ENCODE peak calls at places on chromosome 7, in seven cellular contexts. G, Q, D, Z, F, J and E are unnamed samples. For H3K4me1 and H3K27me3, the result is how much of the 10 kb centered on the place peaks cover.

GRCh38 chr7:17370901-17371550 is 72.6 kb downstream of the AHR start:
- DNase-seq in G (no peak), F (no peak), J (peak), Z (no peak), Q (peak), D (no peak), E (no peak)

GRCh38 chr7:80659120-80660055 is 20.9 kb downstream of the CD36 start:
- DNase-seq in F (peak), Q (peak), G (no peak), J (peak), D (peak), Z (no peak), E (no peak)

GRCh38 chr7:128115326-128115820 is 84.1 kb upstream of the LRRC4 start:
- DNase-seq in G (peak), F (no peak), D (no peak), Q (no peak), Z (no peak), J (no peak), E (no peak)

GRCh38 chr7:12796397-12797136 is 109.1 kb downstream of the ARL4A start:
- DNase-seq in G (no peak), J (no peak), Z (no peak), D (no peak), F (no peak), Q (no peak), E (no peak)

GRCh38 chr7:21939136-21939857 is 6.4 kb downstream of the CDCA7L start:
- DNase-seq in G (no peak), Z (no peak), F (peak), Q (no peak), J (peak), D (no peak), E (no peak)

GRCh38 chr7:166370-167060 is 25.9 kb upstream of the FAM20C start:
- DNase-seq in Q (no peak), Z (peak), F (peak), G (no peak), D (no peak), J (peak), E (no peak)

GRCh38 chr7:37425504-37425903 is 23.2 kb downstream of the ELMO1 start:
- DNase-seq in J (no peak), F (no peak), Q (no peak), D (no peak), Z (no peak), G (no peak), E (no peak)

GRCh38 chr7:35253182-35253679 is 669 bp downstream of the TBX20 start:
- DNase-seq in Z (no peak), Q (no peak), F (peak), G (no peak), D (no peak), J (peak), E (no peak)

GRCh38 chr7:83362786-83363185 is 200.1 kb upstream of the PCLO start:
- DNase-seq in Z (no peak), G (no peak), D (no peak), J (no peak), F (no peak), Q (peak), E (no peak)

GRCh38 chr7:18566829-18567228 is 71.3 kb downstream of the HDAC9 start:
- DNase-seq in G (no peak), D (no peak), J (no peak), Z (no peak), F (no peak), Q (no peak), E (no peak)

GRCh38 chr7:111836592-111836991 is 274.3 kb upstream of the IMMP2L start:
- DNase-seq in Q (no peak), F (no peak), Z (no peak), J (no peak), D (no peak), G (no peak), E (no peak)

GRCh38 chr7:157399086-157399687 is 62.4 kb downstream of the DNAJB6 start:
- DNase-seq in Z (no peak), Q (no peak), D (no peak), G (no peak), F (no peak), J (no peak), E (no peak)

GRCh38 chr7:135390829-135391228 is 119.1 kb downstream of the CNOT4 start:
- DNase-seq in J (no peak), Z (no peak), D (no peak), G (no peak), Q (no peak), F (no peak), E (no peak)

GRCh38 chr7:156473476-156474240 is 166.9 kb upstream of the RNF32 start:
- DNase-seq in F (peak), Q (peak), J (peak), Z (no peak), G (peak), D (peak), E (peak)

GRCh38 chr7:73901823-73902597 is 41.1 kb downstream of the TMEM270 start:
- DNase-seq in D (no peak), G (no peak), Q (no peak), Z (peak), F (no peak), J (no peak), E (no peak)

GRCh38 chr7:136857573-136857972 is 10.9 kb upstream of the CHRM2 start:
- DNase-seq in J (peak), Z (no peak), Q (peak), D (no peak), F (peak), G (no peak), E (no peak)

GRCh38 chr7:54705436-54705835 is 53.6 kb downstream of the SEC61G start:
- DNase-seq in F (peak), Q (peak), G (no peak), J (peak), D (no peak), Z (no peak), E (no peak)

GRCh38 chr7:108246227-108246837 is 116.2 kb upstream of the LAMB4 start:
- DNase-seq in J (no peak), Z (no peak), F (peak), G (no peak), Q (peak), D (peak), E (no peak)

GRCh38 chr7:81402227-81402626 is 367.6 kb downstream of the HGF start:
- DNase-seq in J (no peak), Z (no peak), G (no peak), D (no peak), Q (no peak), F (peak), E (no peak)

DNA sequence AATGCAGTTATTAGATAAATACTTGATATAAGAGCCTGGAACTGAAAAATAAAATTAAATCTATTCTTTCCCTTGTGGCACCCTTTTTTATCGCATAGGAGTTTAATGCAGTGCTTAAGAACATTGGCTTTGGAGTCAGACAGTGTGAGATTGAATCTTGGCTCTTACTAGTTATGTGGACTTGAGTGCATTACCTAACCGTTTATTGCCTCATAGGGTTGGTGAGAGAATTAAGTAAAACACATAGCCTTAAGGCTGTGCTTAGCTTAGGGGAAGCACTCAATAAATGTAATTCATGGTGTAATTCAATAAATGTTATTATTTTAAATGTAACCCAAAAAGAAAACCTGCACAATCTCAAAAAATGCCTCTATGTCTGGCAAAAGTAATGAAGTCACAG is 2.6 kb downstream of the STK17A start:
- DNase-seq in G (no peak), Q (peak), D (no peak), Z (no peak), F (peak), J (peak), E (no peak)
- H3K27ac ChIP-seq in G (no peak), Q (no peak), D (no peak), Z (peak), F (no peak), J (no peak), E (no peak)

DNA sequence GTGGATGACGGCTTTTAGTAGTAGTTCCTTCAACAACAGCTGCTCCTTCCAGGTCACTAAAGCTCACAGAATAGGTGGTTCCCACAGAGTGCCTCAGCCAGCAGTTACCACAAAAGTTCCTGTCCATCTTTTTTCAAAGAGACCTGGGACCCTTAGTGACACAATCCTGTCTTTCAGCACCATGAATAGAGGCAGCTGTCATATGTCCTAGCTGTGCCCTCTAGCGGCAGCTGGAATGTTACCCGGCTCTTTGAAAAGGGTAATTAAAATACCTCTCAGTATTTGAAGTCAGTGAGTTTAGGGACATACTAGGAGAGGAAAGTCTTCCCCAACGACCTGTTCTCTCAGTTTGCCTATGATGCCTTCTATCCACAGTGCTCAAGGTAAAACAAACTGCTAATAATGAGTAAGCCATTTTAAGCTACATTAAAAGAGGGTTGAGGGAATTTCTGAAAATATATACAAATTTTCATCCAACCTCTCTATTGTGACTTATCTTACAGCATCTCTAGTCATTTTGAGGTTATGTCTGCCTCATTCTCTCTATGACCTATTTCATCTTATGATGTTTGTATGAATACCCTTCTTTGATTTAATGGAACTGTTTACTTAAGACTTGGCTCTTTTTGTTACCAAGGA is 290.8 kb downstream of the NXPH1 start:
- DNase-seq in J (peak), D (peak), F (no peak), Z (no peak), Q (no peak), G (peak), E (peak)
- H3K4me1 ChIP-seq in J (under half), D (under half), F (under half), Z (under half), Q (under half), G (under half), E (under half)

GRCh38 chr7:27139335-27140107 is 4.0 kb downstream of the HOXA5 start:
- DNase-seq in D (no peak), Q (no peak), Z (peak), F (no peak), G (peak), J (no peak), E (no peak)
- H3K27me3 ChIP-seq in D (under half), Q (under half), Z (under half), F (half or more), G (half or more), J (half or more), E (half or more)

GRCh38 chr7:24604640-24605039 is 31.4 kb downstream of the PALS2 start:
- DNase-seq in D (no peak), Q (no peak), F (no peak), J (no peak), G (peak), Z (no peak), E (no peak)

GRCh38 chr7:24601600-24601999 is 28.3 kb downstream of the PALS2 start:
- DNase-seq in F (peak), G (no peak), Q (peak), D (no peak), Z (no peak), J (no peak), E (no peak)

GRCh38 chr7:24597014-24597413 is 23.8 kb downstream of the PALS2 start:
- DNase-seq in Q (no peak), F (no peak), Z (no peak), G (no peak), D (no peak), J (no peak), E (no peak)

GRCh38 chr7:24608504-24608903 is 35.3 kb downstream of the PALS2 start:
- DNase-seq in J (no peak), F (no peak), G (no peak), D (no peak), Z (no peak), Q (no peak), E (no peak)

DNA sequence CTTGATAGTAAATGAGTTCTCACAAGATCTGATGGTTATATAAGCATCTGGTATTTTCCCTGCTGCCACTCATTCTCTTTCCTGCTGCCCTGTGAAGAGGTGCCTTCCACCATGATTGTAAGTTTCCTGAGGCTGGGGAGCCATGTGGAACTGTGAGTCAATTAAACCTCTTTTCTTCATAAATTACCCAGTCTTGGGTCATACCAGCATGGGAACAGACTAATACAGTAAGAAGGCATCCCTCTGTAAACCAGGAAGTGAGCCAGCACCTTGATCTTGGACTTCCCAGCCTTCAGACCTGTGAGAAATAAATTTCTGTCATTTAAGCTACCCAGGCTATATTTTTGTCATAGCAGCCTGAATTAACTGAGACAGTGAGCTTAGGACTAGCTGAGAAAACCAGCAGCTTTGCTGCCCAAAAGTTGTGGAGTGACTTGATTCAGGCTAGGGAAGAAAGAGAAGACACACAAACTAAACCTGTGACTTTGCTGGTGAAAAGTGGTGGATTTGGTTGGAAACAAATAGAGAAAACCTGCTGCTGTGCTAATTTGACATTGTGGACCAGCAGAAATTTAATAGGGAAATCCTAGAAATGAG is 29.7 kb downstream of the PALS2 start:
- DNase-seq in J (no peak), D (no peak), Q (no peak), F (no peak), Z (no peak), G (no peak), E (no peak)
- H3K27ac ChIP-seq in J (no peak), D (no peak), Q (no peak), F (no peak), Z (no peak), G (no peak), E (no peak)

GRCh38 chr7:2635810-2636701 is 4.3 kb downstream of the TTYH3 start:
- DNase-seq in F (peak), J (no peak), Z (peak), Q (no peak), D (no peak), G (no peak), E (no peak)
- H3K4me1 ChIP-seq in F (under half), J (under half), Z (half or more), Q (half or more), D (under half), G (under half), E (under half)

GRCh38 chr7:29192811-29193210 is 1.8 kb upstream of the CHN2 start:
- DNase-seq in Z (no peak), G (no peak), J (no peak), D (no peak), Q (no peak), F (no peak), E (no peak)
- H3K27me3 ChIP-seq in Z (under half), G (half or more), J (under half), D (under half), Q (under half), F (half or more), E (under half)

DNA sequence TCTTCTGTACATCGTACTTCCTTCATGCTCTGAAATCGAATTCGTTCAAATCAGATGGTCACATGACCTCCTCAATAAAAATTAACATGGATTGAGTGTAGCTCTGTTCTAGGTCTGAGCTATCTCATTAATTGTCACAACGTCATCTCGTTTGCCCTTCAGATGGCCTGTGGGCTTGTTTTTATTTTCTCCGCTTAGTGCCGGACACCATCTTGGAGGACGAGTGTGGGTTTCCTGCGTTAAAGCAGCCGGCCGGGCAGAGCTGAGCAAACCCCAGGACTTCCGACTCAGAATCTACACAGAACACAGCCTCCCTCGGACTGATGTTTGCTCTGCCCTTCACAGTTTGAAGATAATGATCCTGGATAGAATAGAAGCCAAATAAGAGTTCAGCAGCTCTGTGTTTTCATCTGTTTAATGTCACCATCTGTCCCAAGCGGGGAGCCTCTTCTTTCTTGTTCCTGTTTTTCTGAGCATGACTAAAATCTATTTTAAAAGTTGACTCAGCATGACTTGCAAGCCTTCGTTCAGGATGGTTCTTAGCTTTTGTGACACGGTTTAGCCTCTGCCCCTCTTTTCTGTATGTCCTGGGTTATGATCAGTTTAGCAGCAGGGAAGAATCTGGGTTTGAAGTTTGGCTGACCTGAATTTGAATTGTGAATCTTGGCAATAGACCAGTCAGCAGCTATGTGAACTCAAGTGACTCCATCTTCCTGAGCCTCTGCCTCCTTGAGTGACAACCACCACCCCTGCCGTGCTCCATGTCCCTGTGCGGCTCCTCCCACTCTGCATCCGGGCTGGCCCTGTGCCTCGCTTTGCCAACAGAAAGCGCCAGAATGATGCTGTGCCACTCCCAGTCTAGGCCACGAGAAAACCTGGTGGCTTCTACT is 30.6 kb upstream of the GALNTL5 start:
- DNase-seq in D (peak), Q (no peak), J (peak), F (peak), G (no peak), Z (no peak), E (no peak)
- H3K27ac ChIP-seq in D (peak), Q (no peak), J (no peak), F (no peak), G (no peak), Z (no peak), E (no peak)

GRCh38 chr7:131629203-131629871 is 72.9 kb upstream of the PODXL start:
- DNase-seq in D (no peak), Q (peak), J (no peak), Z (no peak), F (peak), G (no peak), E (no peak)

GRCh38 chr7:131628634-131629033 is 72.2 kb upstream of the PODXL start:
- DNase-seq in D (no peak), F (no peak), Q (no peak), G (no peak), Z (no peak), J (no peak), E (no peak)

GRCh38 chr7:131626643-131627042 is 70.2 kb upstream of the PODXL start:
- DNase-seq in Q (no peak), Z (no peak), F (no peak), D (no peak), G (no peak), J (no peak), E (no peak)

GRCh38 chr7:131625817-131626372 is 69.5 kb upstream of the PODXL start:
- DNase-seq in G (peak), Q (peak), F (peak), J (no peak), Z (no peak), D (no peak), E (no peak)

GRCh38 chr7:131627589-131628212 is 71.3 kb upstream of the PODXL start:
- DNase-seq in Q (peak), G (no peak), D (no peak), J (no peak), Z (no peak), F (no peak), E (no peak)
- H3K4me1 ChIP-seq in Q (under half), G (under half), D (under half), J (under half), Z (under half), F (under half), E (under half)

GRCh38 chr7:130740617-130741016 is 6.6 kb upstream of the KLF14 start:
- DNase-seq in J (no peak), F (no peak), Z (no peak), D (no peak), Q (no peak), G (no peak), E (no peak)
- H3K27me3 ChIP-seq in J (half or more), F (half or more), Z (half or more), D (under half), Q (under half), G (under half), E (under half)